ENCODE peak calls at places on chromosomes 1 and 21, in five cellular contexts. V is RWPE1; N is breast epithelium; Y is stimulated activated CD4-positive, alpha-beta T cell treated with anti-CD3 and anti-CD28 coated beads, Interleukin-12 subunit alpha, Interleukin-12 subunit beta, amount 100 ng/mL, for 48 hours; P is SK-MEL-5. Z is an unnamed sample.

GRCh38 chr1:148328884-148329283 is 154.2 kb downstream of the PPIAL4G start:
- DNase-seq in Y (no peak), N (no peak), V (no peak), P (no peak), Z (no peak)

GRCh38 chr1:229479660-229480399 is 28.3 kb downstream of the NUP133 start:
- DNase-seq in P (no peak), Y (no peak), N (no peak), V (no peak), Z (no peak)

GRCh38 chr1:156390409-156391144 is 21.6 kb downstream of the RHBG start:
- DNase-seq in V (no peak), Y (no peak), P (no peak), N (no peak), Z (no peak)

GRCh38 chr21:31710586-31710985 is 21.3 kb downstream of the SCAF4 start:
- DNase-seq in V (no peak), Y (no peak), P (no peak), N (no peak), Z (no peak)

GRCh38 chr1:151175910-151176309 is at the start of gene TMOD4:
- DNase-seq in V (no peak), P (peak; percentile 71), Y (no peak), N (no peak), Z (no peak)

GRCh38 chr1:11841245-11842153 is 6.1 kb downstream of the NPPA start:
- DNase-seq in P (peak; percentile 51), N (no peak), V (no peak), Y (no peak), Z (no peak)

GRCh38 chr21:17519965-17520364 is 7.1 kb downstream of the CXADR start:
- DNase-seq in P (no peak), N (no peak), V (no peak), Y (no peak), Z (no peak)

GRCh38 chr1:37629726-37630425 is 4.8 kb downstream of the RSPO1 start:
- DNase-seq in V (no peak), P (no peak), Y (no peak), N (no peak), Z (no peak)

GRCh38 chr1:76038306-76039004 is 36.1 kb upstream of the ST6GALNAC3 start:
- DNase-seq in P (peak; percentile 22), Y (no peak), N (no peak), V (no peak), Z (no peak)

GRCh38 chr1:180363596-180363995 is 133.5 kb downstream of the LHX4 start:
- DNase-seq in V (no peak), Y (no peak), P (no peak), N (no peak), Z (no peak)

GRCh38 chr1:218556016-218556415 is 210.9 kb downstream of the TGFB2 start:
- DNase-seq in Y (no peak), N (no peak), V (no peak), P (no peak), Z (no peak)

GRCh38 chr1:210898473-210898872 is 235.5 kb downstream of the KCNH1 start:
- DNase-seq in Y (no peak), N (no peak), P (no peak), V (no peak), Z (no peak)

GRCh38 chr1:6109688-6110087 is 64.0 kb downstream of the KCNAB2 start:
- DNase-seq in N (no peak), P (no peak), V (no peak), Y (no peak), Z (no peak)

GRCh38 chr1:204941415-204942338 is 71.0 kb downstream of the NFASC start:
- DNase-seq in N (peak; percentile 64), Y (peak; percentile 45), P (peak; percentile 76), V (peak; percentile 75), Z (peak; percentile 73)

GRCh38 chr1:163085904-163086268 is 16.7 kb downstream of the RGS4 start:
- DNase-seq in Y (no peak), P (no peak), V (no peak), N (no peak), Z (no peak)

GRCh38 chr1:96475882-96476281 is 245.7 kb upstream of the PTBP2 start:
- DNase-seq in N (no peak), P (no peak), V (no peak), Y (no peak), Z (no peak)

GRCh38 chr1:30310966-30311742 is 412.2 kb downstream of the MATN1 start:
- DNase-seq in P (no peak), N (no peak), V (no peak), Y (no peak), Z (no peak)

GRCh38 chr1:77900687-77901293 is 12.4 kb downstream of the NEXN start:
- DNase-seq in P (peak; percentile 65), V (peak; percentile 56), N (no peak), Y (no peak), Z (peak; percentile 35)

GRCh38 chr1:7063981-7064380 is 278.7 kb downstream of the CAMTA1 start:
- DNase-seq in N (no peak), P (no peak), V (no peak), Y (no peak), Z (no peak)

GRCh38 chr1:114585221-114585620 is 3.8 kb upstream of the BCAS2 start:
- DNase-seq in Y (no peak), V (no peak), N (no peak), P (peak; percentile 28), Z (no peak)

GRCh38 chr1:69673301-69673700 is 105.6 kb downstream of the LRRC7 start:
- DNase-seq in Y (no peak), N (no peak), P (no peak), V (no peak), Z (no peak)

GRCh38 chr1:111736548-111737215 is 2.5 kb downstream of the INKA2 start:
- DNase-seq in V (no peak), Y (no peak), P (no peak), N (no peak), Z (peak; percentile 29)

GRCh38 chr1:218123968-218124367 is 161.1 kb upstream of the RRP15 start:
- DNase-seq in Y (no peak), N (no peak), V (no peak), P (no peak), Z (no peak)

GRCh38 chr1:212630159-212630900 is 21.8 kb downstream of the ATF3 start:
- DNase-seq in V (peak; percentile 62), P (peak; percentile 77), N (peak; percentile 59), Y (peak; percentile 53), Z (peak; percentile 51)

GRCh38 chr1:161013591-161014513 is 7.1 kb downstream of the F11R start:
- DNase-seq in N (peak; percentile 89), V (peak; percentile 90), P (no peak), Y (peak; percentile 60), Z (peak; percentile 77)

GRCh38 chr1:154349121-154349520 is 23.8 kb downstream of the ATP8B2 start:
- DNase-seq in V (no peak), P (no peak), N (no peak), Y (no peak), Z (no peak)

GRCh38 chr1:29859126-29859525 is 622.8 kb downstream of the PTPRU start:
- DNase-seq in N (no peak), Y (no peak), V (no peak), P (no peak), Z (no peak)

GRCh38 chr1:1943834-1944570 is 24.9 kb upstream of the TMEM52 start:
- DNase-seq in V (peak; percentile 55), N (no peak), P (peak; percentile 68), Y (peak; percentile 24), Z (no peak)

GRCh38 chr1:28755701-28756100 is 19.0 kb downstream of the YTHDF2 start:
- DNase-seq in Y (no peak), P (no peak), V (no peak), N (no peak), Z (no peak)

GRCh38 chr1:207049974-207050391 is 1.0 kb downstream of the YOD1 start:
- DNase-seq in Y (no peak), V (no peak), N (no peak), P (peak; percentile 57), Z (no peak)

GRCh38 chr1:115445090-115445489 is 107.0 kb upstream of the NGF start:
- DNase-seq in N (no peak), P (peak; percentile 32), Y (no peak), V (no peak), Z (no peak)

GRCh38 chr1:189424746-189425331 is 1052.8 kb downstream of the BRINP3 start:
- DNase-seq in P (peak; percentile 13), Y (no peak), V (no peak), N (no peak), Z (no peak)

GRCh38 chr1:243842978-243843490 is 7.0 kb downstream of the AKT3 start:
- DNase-seq in P (peak; percentile 92), N (no peak), V (no peak), Y (no peak), Z (no peak)

GRCh38 chr1:154962238-154962678 is 676 bp upstream of the PYGO2 start:
- DNase-seq in V (no peak), P (no peak), N (no peak), Y (no peak), Z (no peak)

GRCh38 chr1:63524166-63524565 is 841 bp downstream of the EFCAB7 start:
- DNase-seq in V (no peak), N (no peak), P (no peak), Y (no peak), Z (no peak)

GRCh38 chr1:5511381-5512097 is 480.7 kb downstream of the NPHP4 start:
- DNase-seq in V (no peak), Y (no peak), N (no peak), P (no peak), Z (no peak)

GRCh38 chr1:92922378-92923035 is 38.8 kb downstream of the DIPK1A start:
- DNase-seq in V (no peak), P (no peak), Y (no peak), N (no peak), Z (no peak)

GRCh38 chr1:5877683-5878530 is 114.3 kb downstream of the NPHP4 start:
- DNase-seq in V (no peak), Y (no peak), P (no peak), N (no peak), Z (no peak)

GRCh38 chr1:6801998-6802397 is 16.7 kb downstream of the CAMTA1 start:
- DNase-seq in V (no peak), P (no peak), Y (no peak), N (no peak), Z (no peak)